ENCODE peak calls at places on chromosomes 12 and 14, in four cellular contexts. M is HCT116, K is cardiac fibroblast, F is PC-3. N is an unnamed sample.

GRCh38 chr12:119153477-119154434 is 25.0 kb upstream of the HSPB8 start:
- DNase-seq in M (peak; percentile 68), K (peak; percentile 4), F (peak; percentile 15), N (no peak)

GRCh38 chr12:75889214-75889613 is 142.4 kb downstream of the PHLDA1 start:
- DNase-seq in M (no peak), K (no peak), F (no peak), N (no peak)

GRCh38 chr12:108237272-108237671 is 101.8 kb downstream of the CMKLR1 start:
- DNase-seq in M (peak; percentile 40), K (no peak), F (peak; percentile 53), N (peak; percentile 52)

GRCh38 chr14:23034498-23035302 is at the start of gene PSMB5:
- DNase-seq in M (peak; percentile 98), K (peak; percentile 96), F (peak; percentile 95), N (peak; percentile 96)

GRCh38 chr14:103247169-103247606 is 86.8 kb upstream of the EIF5 start:
- DNase-seq in M (no peak), K (peak; percentile 23), F (no peak), N (no peak)

GRCh38 chr12:89636054-89636775 is 72.4 kb downstream of the ATP2B1 start:
- DNase-seq in M (no peak), K (no peak), F (peak; percentile 77), N (no peak)

GRCh38 chr12:91774471-91774921 is 371.1 kb downstream of the BTG1 start:
- DNase-seq in M (no peak), K (peak; percentile 74), F (peak; percentile 59), N (peak; percentile 21)

GRCh38 chr12:39272934-39273770 is 169.8 kb downstream of the KIF21A start:
- DNase-seq in M (peak; percentile 22), K (peak; percentile 54), F (peak; percentile 67), N (peak; percentile 67)

GRCh38 chr14:95533822-95534221 is 1.0 kb upstream of the GLRX5 start:
- DNase-seq in M (no peak), K (no peak), F (no peak), N (no peak)

GRCh38 chr12:27293463-27293862 is 39.2 kb upstream of the BMAL2 start:
- DNase-seq in M (no peak), K (peak; percentile 46), F (no peak), N (no peak)

GRCh38 chr12:47904647-47905312 is at the start of gene VDR:
- DNase-seq in M (peak; percentile 87), K (peak; percentile 75), F (peak; percentile 75), N (peak; percentile 90)

GRCh38 chr14:104786091-104786586 is 9.4 kb downstream of the AKT1 start:
- DNase-seq in M (no peak), K (no peak), F (no peak), N (no peak)

GRCh38 chr12:100185361-100185894 is 15.2 kb upstream of the ACTR6 start:
- DNase-seq in M (no peak), K (no peak), F (no peak), N (no peak)

GRCh38 chr12:94954029-94954685 is 49.3 kb downstream of the NDUFA12 start:
- DNase-seq in M (peak; percentile 67), K (peak; percentile 72), F (peak; percentile 90), N (peak; percentile 74)

GRCh38 chr14:89814126-89814525 is 140.4 kb downstream of the EFCAB11 start:
- DNase-seq in M (no peak), K (no peak), F (no peak), N (no peak)

GRCh38 chr14:64738306-64738879 is 34.2 kb downstream of the PLEKHG3 start:
- DNase-seq in M (no peak), K (no peak), F (no peak), N (no peak)

GRCh38 chr12:94779520-94779919 is 129.2 kb upstream of the TMCC3 start:
- DNase-seq in M (no peak), K (peak; percentile 76), F (no peak), N (peak; percentile 57)

GRCh38 chr14:61950340-61950739 is 188.1 kb downstream of the SNAPC1 start:
- DNase-seq in M (no peak), K (no peak), F (no peak), N (no peak)

GRCh38 chr14:55339770-55340169 is 68.5 kb downstream of the FBXO34 start:
- DNase-seq in M (no peak), K (no peak), F (peak; percentile 75), N (peak; percentile 68)

GRCh38 chr14:90675399-90675798 is 140.8 kb downstream of the TTC7B start:
- DNase-seq in M (no peak), K (peak; percentile 54), F (peak; percentile 41), N (no peak)

GRCh38 chr12:100473716-100474150 is at the start of gene NR1H4:
- DNase-seq in M (no peak), K (peak; percentile 45), F (no peak), N (peak; percentile 74)

GRCh38 chr12:62983594-62983993 is 48.6 kb upstream of the PPM1H start:
- DNase-seq in M (peak; percentile 6), K (no peak), F (peak; percentile 39), N (peak; percentile 4)
- TF ChIP-seq CTCF in M (peak; percentile 38), K (peak; percentile 12), F (peak; percentile 56), N (no peak)

DNA sequence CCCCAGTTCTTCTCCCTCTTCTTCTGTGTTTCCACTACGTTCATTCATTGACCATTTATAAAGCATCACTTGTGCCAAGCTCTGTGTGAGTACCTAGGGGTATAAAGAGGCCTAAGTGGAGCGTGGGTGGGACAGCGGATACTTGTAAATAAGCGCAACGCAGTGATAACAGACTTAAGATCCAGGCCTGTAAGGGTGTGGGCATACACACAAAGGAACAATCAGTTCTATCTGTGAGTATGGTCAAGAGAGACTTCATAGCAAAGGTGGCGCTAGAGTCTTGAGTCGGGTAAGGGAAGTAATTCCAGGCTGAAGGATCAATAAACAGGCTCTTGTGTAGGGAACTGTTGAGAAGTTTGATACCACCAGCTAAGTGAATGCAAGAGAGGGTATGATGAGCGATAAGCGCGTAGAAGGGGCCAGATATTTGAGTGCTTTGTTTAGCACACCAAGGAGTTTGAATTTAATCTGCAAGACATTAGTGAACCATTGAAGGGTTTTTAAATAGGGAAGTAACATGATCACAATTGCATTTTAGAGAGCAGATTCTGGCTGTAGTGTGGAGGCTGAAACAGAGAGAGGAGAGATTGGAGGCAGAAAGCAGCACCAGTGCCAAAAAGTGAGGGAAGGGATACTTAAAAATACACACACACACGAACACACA is 1.0 kb upstream of the GXYLT1 start:
- DNase-seq in M (no peak), K (no peak), F (peak; percentile 4), N (no peak)
- TF ChIP-seq CTCF in M (peak; percentile 8), K (no peak), F (no peak), N (no peak)

DNA sequence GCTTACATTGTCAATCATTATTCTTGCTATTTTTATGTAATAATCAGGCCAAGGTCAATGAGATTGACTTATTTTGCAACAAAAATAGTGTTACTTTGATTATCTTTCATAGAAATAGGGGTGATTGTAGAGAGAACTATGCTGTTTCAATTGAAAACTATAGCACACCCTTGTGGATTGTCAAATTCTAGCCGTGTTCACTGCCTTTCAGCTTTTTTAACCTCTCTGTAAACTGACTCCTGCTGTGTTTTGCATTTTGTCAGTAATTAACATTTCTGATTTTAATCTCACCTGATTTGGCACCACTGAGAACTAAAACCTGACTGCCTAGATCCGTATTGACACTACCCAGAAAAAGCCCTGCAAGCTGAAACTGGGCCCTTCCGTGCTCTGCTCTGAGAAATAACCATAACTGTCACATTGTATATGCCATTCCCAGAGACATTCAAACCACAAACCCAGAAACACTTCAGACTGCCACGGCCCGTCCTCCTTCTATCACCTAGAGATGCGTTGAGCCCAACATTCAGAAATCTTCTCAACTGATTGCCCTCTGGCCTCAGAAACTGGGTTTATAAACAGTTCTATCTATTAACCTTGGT is 26.6 kb upstream of the ETV6 start:
- DNase-seq in M (no peak), K (no peak), F (peak; percentile 6), N (no peak)
- TF ChIP-seq CTCF in M (peak; percentile 19), K (peak; percentile 13), F (peak; percentile 50), N (no peak)

DNA sequence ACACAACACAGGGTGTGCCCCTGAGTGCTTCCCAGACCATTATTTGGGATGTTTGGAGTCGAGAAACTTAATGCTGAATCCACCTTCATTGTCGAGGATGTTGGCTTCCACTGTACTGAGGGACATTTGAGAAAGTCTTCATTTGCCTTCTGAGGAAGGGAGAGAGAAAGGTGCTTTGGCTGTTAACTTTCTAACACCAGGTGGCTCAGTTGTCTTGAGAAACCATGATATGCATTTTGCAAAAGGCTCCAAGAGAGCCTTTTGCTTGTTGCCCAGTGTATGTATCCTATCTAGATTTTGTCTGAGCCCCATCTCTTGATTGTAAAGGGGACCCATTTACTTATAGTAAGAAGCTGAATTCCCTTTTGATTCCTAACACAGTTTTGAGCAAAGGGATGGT is 28.6 kb upstream of the NRXN3 start:
- DNase-seq in M (no peak), K (no peak), F (no peak), N (no peak)
- TF ChIP-seq CTCF in M (no peak), K (no peak), F (no peak), N (no peak)

DNA sequence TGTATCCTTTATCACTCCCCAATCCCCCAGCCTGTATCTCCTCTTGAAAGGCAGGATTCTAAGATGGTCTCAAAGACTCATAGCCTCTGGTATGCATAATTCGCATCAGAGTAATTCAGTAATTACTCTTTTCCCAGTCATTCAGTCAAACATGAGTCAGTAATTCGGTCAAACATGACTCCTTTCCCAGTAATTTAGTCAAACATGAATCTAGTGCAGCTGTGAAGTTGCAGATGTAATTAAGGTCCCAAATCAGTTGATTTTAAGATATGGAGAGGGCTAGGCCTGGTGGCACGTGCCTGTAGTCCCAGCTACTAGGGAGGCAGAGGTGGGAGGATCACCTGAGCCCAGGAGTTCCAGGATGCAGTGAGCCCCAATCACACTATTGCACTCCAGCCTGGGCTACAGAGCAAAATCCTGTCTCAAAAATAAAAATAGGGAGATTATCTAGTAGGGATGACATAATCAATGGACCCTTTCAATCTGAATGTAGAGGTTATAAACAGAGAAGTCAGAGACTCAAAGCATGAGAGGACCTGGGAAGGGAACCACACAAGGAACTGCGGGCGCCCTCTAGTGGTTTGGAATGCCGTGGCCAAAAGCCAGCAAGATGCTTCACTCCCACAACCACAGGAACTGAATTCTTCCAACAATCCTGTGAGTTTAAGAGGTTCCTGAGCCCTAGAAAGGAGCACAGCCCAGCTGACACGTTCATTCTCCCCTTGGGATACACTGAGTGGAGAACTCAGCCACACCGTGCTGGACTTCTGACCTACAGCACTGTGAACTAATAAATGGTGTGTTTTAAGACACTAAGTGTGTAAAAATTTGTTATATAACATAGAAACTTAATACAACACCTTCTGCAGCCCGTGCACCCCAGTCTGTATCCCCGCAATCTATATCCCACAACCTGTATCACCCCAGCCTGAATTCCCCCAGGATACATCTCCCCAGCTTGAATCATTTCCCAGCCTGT is 14.3 kb upstream of the ARMH4 start:
- DNase-seq in M (peak; percentile 62), K (peak; percentile 86), F (peak; percentile 99), N (peak; percentile 77)
- TF ChIP-seq CTCF in M (peak; percentile 94), K (peak; percentile 91), F (peak; percentile 100), N (peak; percentile 73)

GRCh38 chr14:26394114-26394855 is 203.5 kb downstream of the NOVA1 start:
- DNase-seq in M (no peak), K (peak; percentile 64), F (peak; percentile 59), N (peak; percentile 1)
- TF ChIP-seq CTCF in M (no peak), K (peak; percentile 42), F (peak; percentile 68), N (peak; percentile 19)

DNA sequence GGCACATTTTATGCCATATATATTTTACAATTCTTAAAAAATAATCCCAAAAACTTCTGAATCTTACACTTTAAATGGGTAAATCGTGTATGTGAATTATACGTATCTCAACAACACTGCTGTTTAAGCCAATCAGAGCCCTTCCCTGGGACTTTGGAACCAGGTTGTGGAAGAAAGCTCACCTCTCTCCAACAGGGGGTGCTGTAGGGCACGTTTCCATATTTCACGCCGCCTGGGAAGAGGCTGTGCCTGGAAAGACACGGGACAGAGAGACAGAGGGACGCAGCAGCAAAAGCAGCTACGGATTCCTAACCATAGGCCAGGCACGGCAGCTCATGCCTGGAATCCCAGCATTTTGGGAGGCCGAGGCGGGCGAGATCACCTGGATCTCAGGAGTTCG is 29.4 kb upstream of the FBRSL1 start:
- DNase-seq in M (no peak), K (no peak), F (peak; percentile 19), N (peak; percentile 23)
- TF ChIP-seq CTCF in M (peak; percentile 57), K (peak; percentile 31), F (peak; percentile 53), N (peak; percentile 27)

N was measured in MCF 10A.